ENCODE peak calls at places on chromosomes 6 and 20, in nine cellular contexts. One of them, this sample, is unnamed.

GRCh38 chr6:2632368-2632767 is 118.4 kb downstream of the MYLK4 start:
- DNase-seq in psoas muscle: peak; percentile 73
- DNase-seq in heart left ventricle: peak; percentile 62
- DNase-seq in fibroblast of lung: no peak
- DNase-seq in uterus: no peak
- DNase-seq in LNCaP clone FGC: no peak
- DNase-seq in pancreas: no peak
- DNase-seq in body of pancreas: no peak
- DNase-seq in CD8-positive, alpha-beta T cell: no peak
- DNase-seq in this sample: no peak

GRCh38 chr6:33192105-33192646 is at the start of gene COL11A2:
- DNase-seq in psoas muscle: peak; percentile 58
- DNase-seq in heart left ventricle: no peak
- DNase-seq in fibroblast of lung: no peak
- DNase-seq in uterus: no peak
- DNase-seq in LNCaP clone FGC: no peak
- DNase-seq in pancreas: no peak
- DNase-seq in body of pancreas: no peak
- DNase-seq in CD8-positive, alpha-beta T cell: no peak
- DNase-seq in this sample: no peak

GRCh38 chr6:3428700-3429099 is 28.1 kb downstream of the SLC22A23 start:
- DNase-seq in psoas muscle: no peak
- DNase-seq in heart left ventricle: no peak
- DNase-seq in fibroblast of lung: no peak
- DNase-seq in uterus: no peak
- DNase-seq in LNCaP clone FGC: no peak
- DNase-seq in pancreas: no peak
- DNase-seq in body of pancreas: no peak
- DNase-seq in CD8-positive, alpha-beta T cell: no peak
- DNase-seq in this sample: no peak

GRCh38 chr6:158414900-158415299 is 102.6 kb downstream of the TULP4 start:
- DNase-seq in psoas muscle: no peak
- DNase-seq in heart left ventricle: no peak
- DNase-seq in fibroblast of lung: peak; percentile 81
- DNase-seq in uterus: no peak
- DNase-seq in LNCaP clone FGC: no peak
- DNase-seq in pancreas: no peak
- DNase-seq in body of pancreas: no peak
- DNase-seq in CD8-positive, alpha-beta T cell: no peak
- DNase-seq in this sample: peak; percentile 7

GRCh38 chr6:44960898-44961297 is 367.2 kb upstream of the RUNX2 start:
- DNase-seq in psoas muscle: no peak
- DNase-seq in heart left ventricle: no peak
- DNase-seq in fibroblast of lung: peak; percentile 77
- DNase-seq in uterus: no peak
- DNase-seq in LNCaP clone FGC: no peak
- DNase-seq in pancreas: no peak
- DNase-seq in body of pancreas: no peak
- DNase-seq in CD8-positive, alpha-beta T cell: no peak
- DNase-seq in this sample: peak; percentile 14

GRCh38 chr20:36092424-36093024 is 62.0 kb upstream of the EPB41L1 start:
- DNase-seq in psoas muscle: peak; percentile 58
- DNase-seq in heart left ventricle: no peak
- DNase-seq in fibroblast of lung: no peak
- DNase-seq in uterus: peak; percentile 23
- DNase-seq in LNCaP clone FGC: no peak
- DNase-seq in pancreas: peak; percentile 35
- DNase-seq in body of pancreas: peak; percentile 52
- DNase-seq in CD8-positive, alpha-beta T cell: no peak
- DNase-seq in this sample: no peak

GRCh38 chr6:90135672-90136071 is 161.0 kb downstream of the BACH2 start:
- DNase-seq in psoas muscle: no peak
- DNase-seq in heart left ventricle: no peak
- DNase-seq in fibroblast of lung: peak; percentile 49
- DNase-seq in uterus: no peak
- DNase-seq in LNCaP clone FGC: no peak
- DNase-seq in pancreas: no peak
- DNase-seq in body of pancreas: no peak
- DNase-seq in CD8-positive, alpha-beta T cell: no peak
- DNase-seq in this sample: peak; percentile 34

GRCh38 chr20:36770680-36771079 is 2.9 kb downstream of the DSN1 start:
- DNase-seq in psoas muscle: no peak
- DNase-seq in heart left ventricle: no peak
- DNase-seq in fibroblast of lung: no peak
- DNase-seq in uterus: no peak
- DNase-seq in LNCaP clone FGC: no peak
- DNase-seq in pancreas: no peak
- DNase-seq in body of pancreas: no peak
- DNase-seq in CD8-positive, alpha-beta T cell: no peak
- DNase-seq in this sample: no peak

GRCh38 chr20:13644010-13644409 is 5.3 kb upstream of the TASP1 start:
- DNase-seq in psoas muscle: no peak
- DNase-seq in heart left ventricle: no peak
- DNase-seq in fibroblast of lung: peak; percentile 19
- DNase-seq in uterus: no peak
- DNase-seq in LNCaP clone FGC: no peak
- DNase-seq in pancreas: no peak
- DNase-seq in body of pancreas: no peak
- DNase-seq in CD8-positive, alpha-beta T cell: no peak
- DNase-seq in this sample: no peak

GRCh38 chr20:16027710-16028109 is 545.5 kb downstream of the KIF16B start:
- DNase-seq in psoas muscle: no peak
- DNase-seq in heart left ventricle: no peak
- DNase-seq in fibroblast of lung: no peak
- DNase-seq in uterus: no peak
- DNase-seq in LNCaP clone FGC: no peak
- DNase-seq in pancreas: no peak
- DNase-seq in body of pancreas: no peak
- DNase-seq in CD8-positive, alpha-beta T cell: no peak
- DNase-seq in this sample: no peak

GRCh38 chr6:34158876-34159275 is 13.0 kb upstream of the GRM4 start:
- DNase-seq in psoas muscle: no peak
- DNase-seq in heart left ventricle: no peak
- DNase-seq in fibroblast of lung: no peak
- DNase-seq in uterus: no peak
- DNase-seq in LNCaP clone FGC: no peak
- DNase-seq in pancreas: no peak
- DNase-seq in body of pancreas: no peak
- DNase-seq in CD8-positive, alpha-beta T cell: no peak
- DNase-seq in this sample: no peak

GRCh38 chr20:38685853-38686473 is 38.3 kb upstream of the SLC32A1 start:
- DNase-seq in psoas muscle: no peak
- DNase-seq in heart left ventricle: no peak
- DNase-seq in fibroblast of lung: peak; percentile 43
- DNase-seq in uterus: no peak
- DNase-seq in LNCaP clone FGC: peak; percentile 10
- DNase-seq in pancreas: peak; percentile 6
- DNase-seq in body of pancreas: peak; percentile 25
- DNase-seq in CD8-positive, alpha-beta T cell: peak; percentile 47
- DNase-seq in this sample: peak; percentile 52

GRCh38 chr6:69303382-69303781 is 493.4 kb downstream of the LMBRD1 start:
- DNase-seq in psoas muscle: no peak
- DNase-seq in heart left ventricle: no peak
- DNase-seq in fibroblast of lung: no peak
- DNase-seq in uterus: no peak
- DNase-seq in LNCaP clone FGC: no peak
- DNase-seq in pancreas: no peak
- DNase-seq in body of pancreas: no peak
- DNase-seq in CD8-positive, alpha-beta T cell: no peak
- DNase-seq in this sample: no peak
- TF ChIP-seq CTCF in psoas muscle: no peak
- TF ChIP-seq CTCF in heart left ventricle: no peak
- TF ChIP-seq CTCF in fibroblast of lung: no peak
- TF ChIP-seq CTCF in uterus: no peak
- TF ChIP-seq CTCF in LNCaP clone FGC: no peak
- TF ChIP-seq CTCF in pancreas: no peak
- TF ChIP-seq CTCF in body of pancreas: no peak
- TF ChIP-seq CTCF in CD8-positive, alpha-beta T cell: no peak
- TF ChIP-seq CTCF in this sample: no peak

GRCh38 chr6:169445661-169446581 is 192.3 kb upstream of the THBS2 start:
- DNase-seq in psoas muscle: no peak
- DNase-seq in heart left ventricle: no peak
- DNase-seq in fibroblast of lung: no peak
- DNase-seq in uterus: no peak
- DNase-seq in LNCaP clone FGC: no peak
- DNase-seq in pancreas: no peak
- DNase-seq in body of pancreas: no peak
- DNase-seq in CD8-positive, alpha-beta T cell: no peak
- DNase-seq in this sample: no peak
- H3K4me3 ChIP-seq in psoas muscle: no peak overlapping the region
- H3K4me3 ChIP-seq in heart left ventricle: no peak overlapping the region
- H3K4me3 ChIP-seq in fibroblast of lung: no peak overlapping the region
- H3K4me3 ChIP-seq in uterus: no peak overlapping the region
- H3K4me3 ChIP-seq in LNCaP clone FGC: no peak overlapping the region
- H3K4me3 ChIP-seq in pancreas: no peak overlapping the region
- H3K4me3 ChIP-seq in body of pancreas: no peak overlapping the region
- H3K4me3 ChIP-seq in CD8-positive, alpha-beta T cell: no peak overlapping the region
- H3K4me3 ChIP-seq in this sample: no peak overlapping the region

GRCh38 chr6:99330159-99330558 is 19.3 kb downstream of the FAXC start:
- DNase-seq in psoas muscle: no peak
- DNase-seq in heart left ventricle: no peak
- DNase-seq in fibroblast of lung: peak; percentile 79
- DNase-seq in uterus: no peak
- DNase-seq in LNCaP clone FGC: no peak
- DNase-seq in pancreas: peak; percentile 22
- DNase-seq in body of pancreas: peak; percentile 51
- DNase-seq in CD8-positive, alpha-beta T cell: peak; percentile 60
- DNase-seq in this sample: peak; percentile 71
- TF ChIP-seq CTCF in psoas muscle: peak; percentile 62
- TF ChIP-seq CTCF in heart left ventricle: peak; percentile 82
- TF ChIP-seq CTCF in fibroblast of lung: peak; percentile 91
- TF ChIP-seq CTCF in uterus: peak; percentile 42
- TF ChIP-seq CTCF in LNCaP clone FGC: peak; percentile 71
- TF ChIP-seq CTCF in pancreas: peak; percentile 70
- TF ChIP-seq CTCF in body of pancreas: peak; percentile 58
- TF ChIP-seq CTCF in CD8-positive, alpha-beta T cell: peak; percentile 85
- TF ChIP-seq CTCF in this sample: peak; percentile 88

GRCh38 chr20:5131502-5131901 is 4.7 kb downstream of the CDS2 start:
- DNase-seq in psoas muscle: no peak
- DNase-seq in heart left ventricle: no peak
- DNase-seq in fibroblast of lung: no peak
- DNase-seq in uterus: no peak
- DNase-seq in LNCaP clone FGC: no peak
- DNase-seq in pancreas: no peak
- DNase-seq in body of pancreas: no peak
- DNase-seq in CD8-positive, alpha-beta T cell: no peak
- DNase-seq in this sample: no peak

GRCh38 chr20:5126512-5127203 is at the start of gene CDS2:
- DNase-seq in psoas muscle: peak; percentile 100
- DNase-seq in heart left ventricle: peak; percentile 100
- DNase-seq in fibroblast of lung: peak; percentile 98
- DNase-seq in uterus: peak; percentile 100
- DNase-seq in LNCaP clone FGC: peak; percentile 98
- DNase-seq in pancreas: peak; percentile 100
- DNase-seq in body of pancreas: peak; percentile 100
- DNase-seq in CD8-positive, alpha-beta T cell: peak; percentile 100
- DNase-seq in this sample: peak; percentile 99

GRCh38 chr20:5128886-5129285 is 2.1 kb downstream of the CDS2 start:
- DNase-seq in psoas muscle: no peak
- DNase-seq in heart left ventricle: no peak
- DNase-seq in fibroblast of lung: no peak
- DNase-seq in uterus: no peak
- DNase-seq in LNCaP clone FGC: no peak
- DNase-seq in pancreas: no peak
- DNase-seq in body of pancreas: no peak
- DNase-seq in CD8-positive, alpha-beta T cell: no peak
- DNase-seq in this sample: no peak

GRCh38 chr20:5127859-5128409 is 1.1 kb downstream of the CDS2 start:
- DNase-seq in psoas muscle: no peak
- DNase-seq in heart left ventricle: no peak
- DNase-seq in fibroblast of lung: no peak
- DNase-seq in uterus: no peak
- DNase-seq in LNCaP clone FGC: no peak
- DNase-seq in pancreas: no peak
- DNase-seq in body of pancreas: no peak
- DNase-seq in CD8-positive, alpha-beta T cell: no peak
- DNase-seq in this sample: no peak

DNA sequence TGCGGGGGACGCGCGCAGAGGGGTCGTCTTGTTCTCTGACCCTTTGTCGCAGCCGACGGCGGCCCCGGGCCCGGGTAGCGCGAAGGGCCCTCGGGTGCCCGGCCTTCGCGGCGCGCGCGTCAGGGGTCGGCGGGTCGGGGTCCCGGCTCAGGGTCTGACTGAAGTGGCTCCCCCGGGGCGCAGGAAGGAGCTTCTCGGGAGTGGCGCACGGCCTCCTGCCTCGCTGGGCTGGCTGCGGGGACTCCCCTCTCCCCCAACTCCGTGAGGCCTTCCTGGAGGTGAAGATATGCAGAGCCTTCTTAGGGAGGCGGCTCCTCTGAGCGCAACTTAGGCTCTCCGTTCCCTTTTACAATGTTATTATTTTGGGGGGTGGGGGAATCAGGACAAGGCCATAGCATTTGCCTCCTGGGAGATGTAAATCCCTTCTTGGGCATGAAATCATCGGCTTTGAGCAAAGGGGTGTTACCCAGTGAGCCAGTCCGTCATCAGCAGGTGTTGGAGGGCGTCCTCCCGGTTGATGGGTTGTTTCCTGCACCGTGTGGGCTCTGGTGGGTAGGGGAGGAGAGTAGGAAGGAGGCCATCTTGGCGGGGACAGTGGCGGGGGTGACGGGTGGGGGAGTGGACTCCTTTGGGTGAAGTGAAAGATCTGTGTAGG is 523 bp downstream of the CDS2 start:
- DNase-seq in psoas muscle: peak; percentile 75
- DNase-seq in heart left ventricle: peak; percentile 53
- DNase-seq in fibroblast of lung: peak; percentile 39
- DNase-seq in uterus: peak; percentile 46
- DNase-seq in LNCaP clone FGC: no peak
- DNase-seq in pancreas: peak; percentile 61
- DNase-seq in body of pancreas: peak; percentile 63
- DNase-seq in CD8-positive, alpha-beta T cell: peak; percentile 63
- DNase-seq in this sample: peak; percentile 54
- H3K4me3 ChIP-seq in psoas muscle: peak overlapping the region; percentile 81
- H3K4me3 ChIP-seq in heart left ventricle: peak overlapping the region; percentile 98
- H3K4me3 ChIP-seq in fibroblast of lung: peak overlapping the region; percentile 81
- H3K4me3 ChIP-seq in uterus: peak overlapping the region; percentile 50
- H3K4me3 ChIP-seq in LNCaP clone FGC: peak overlapping the region; percentile 68
- H3K4me3 ChIP-seq in pancreas: peak overlapping the region; percentile 93
- H3K4me3 ChIP-seq in body of pancreas: peak overlapping the region; percentile 43
- H3K4me3 ChIP-seq in CD8-positive, alpha-beta T cell: peak overlapping the region; percentile 68
- H3K4me3 ChIP-seq in this sample: peak overlapping the region; percentile 87

GRCh38 chr20:21129861-21130260 is 4.0 kb downstream of the KIZ start:
- DNase-seq in psoas muscle: no peak
- DNase-seq in heart left ventricle: no peak
- DNase-seq in fibroblast of lung: no peak
- DNase-seq in uterus: no peak
- DNase-seq in LNCaP clone FGC: no peak
- DNase-seq in pancreas: no peak
- DNase-seq in body of pancreas: no peak
- DNase-seq in CD8-positive, alpha-beta T cell: no peak
- DNase-seq in this sample: no peak
- TF ChIP-seq CTCF in psoas muscle: no peak
- TF ChIP-seq CTCF in heart left ventricle: no peak
- TF ChIP-seq CTCF in fibroblast of lung: no peak
- TF ChIP-seq CTCF in uterus: no peak
- TF ChIP-seq CTCF in LNCaP clone FGC: no peak
- TF ChIP-seq CTCF in pancreas: no peak
- TF ChIP-seq CTCF in body of pancreas: no peak
- TF ChIP-seq CTCF in CD8-positive, alpha-beta T cell: no peak
- TF ChIP-seq CTCF in this sample: peak; percentile 7